ENCODE peak calls at places on chromosomes 13 and 19, in six cellular contexts. P, X, M, L, G and Q are unnamed samples. For H3K9me3, the result is how much of the 10 kb centered on the place peaks cover.

GRCh38 chr13:66689628-66690027 is 540.5 kb downstream of the PCDH9 start:
- DNase-seq in P (no peak), X (no peak), M (peak), L (no peak), G (no peak), Q (no peak)

GRCh38 chr13:24151864-24152263 is 8.7 kb upstream of the SPATA13 start:
- DNase-seq in P (no peak), X (no peak), M (no peak), L (no peak), G (no peak), Q (no peak)

GRCh38 chr13:38872693-38873092 is 117.9 kb downstream of the STOML3 start:
- DNase-seq in P (no peak), X (no peak), M (peak), L (peak), G (no peak), Q (peak)

GRCh38 chr13:21130116-21130515 is 46.2 kb downstream of the SKA3 start:
- DNase-seq in P (no peak), X (no peak), M (no peak), L (no peak), G (no peak), Q (no peak)

GRCh38 chr19:18939922-18940775 is 868 bp downstream of the HOMER3 start:
- DNase-seq in P (no peak), X (peak), M (peak), L (peak), G (no peak), Q (no peak)

GRCh38 chr19:6712231-6712630 is 8.2 kb downstream of the C3 start:
- DNase-seq in P (no peak), X (no peak), M (no peak), L (no peak), G (no peak), Q (no peak)

GRCh38 chr19:18709546-18709945 is 26.1 kb downstream of the CRTC1 start:
- DNase-seq in P (no peak), X (no peak), M (no peak), L (no peak), G (no peak), Q (no peak)

GRCh38 chr13:112113355-112113754 is 46.4 kb downstream of the SOX1 start:
- DNase-seq in P (no peak), X (no peak), M (no peak), L (no peak), G (no peak), Q (no peak)

GRCh38 chr13:23268441-23268840 is 87.7 kb downstream of the SGCG start:
- DNase-seq in P (no peak), X (no peak), M (no peak), L (no peak), G (no peak), Q (no peak)

GRCh38 chr19:9597027-9597426 is 12.7 kb upstream of the ZNF121 start:
- DNase-seq in P (no peak), X (no peak), M (peak), L (no peak), G (no peak), Q (no peak)

DNA sequence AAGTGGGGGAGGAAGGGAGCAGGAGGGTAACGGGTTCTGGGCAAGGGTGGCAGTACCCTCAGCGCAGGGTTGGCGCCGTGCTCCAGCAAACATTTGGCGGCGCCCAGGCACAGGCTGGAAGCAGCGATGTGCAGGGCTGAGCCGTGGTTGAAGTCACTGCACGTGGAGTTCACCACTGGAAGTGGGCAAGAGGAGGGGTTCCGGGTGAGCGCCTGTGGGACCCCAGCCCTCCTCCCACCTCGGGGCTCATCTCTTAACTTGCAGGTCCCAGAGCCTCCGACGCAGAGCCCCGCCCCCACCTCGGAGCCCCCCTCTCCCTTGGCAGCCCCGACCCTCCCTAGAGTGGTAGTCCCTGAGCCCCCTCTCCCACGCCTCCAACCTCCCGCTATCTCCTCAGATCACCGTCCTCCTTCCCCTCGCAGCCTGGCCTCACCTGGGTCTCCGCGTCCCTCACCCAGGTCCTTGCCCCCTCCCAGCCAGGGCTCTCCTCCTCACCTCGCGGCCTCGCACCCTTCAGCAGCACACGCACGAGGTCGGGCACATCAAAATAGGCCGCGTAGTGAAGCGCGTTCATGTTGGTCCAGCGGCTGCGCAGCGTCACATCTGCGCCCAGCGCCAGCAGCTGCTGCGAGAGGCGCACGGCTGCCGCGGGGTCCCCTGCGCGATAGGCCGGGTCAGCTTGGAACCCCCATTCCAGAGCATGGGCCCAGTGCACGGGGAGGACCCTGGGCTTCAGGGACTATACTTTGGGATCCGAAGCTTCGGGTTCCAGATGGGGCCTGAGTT is 6.4 kb downstream of the CLIP3 start:
- DNase-seq in P (no peak), X (no peak), M (no peak), L (no peak), G (no peak), Q (no peak)
- H3K9me3 ChIP-seq in P (under half), X (under half), M (under half), L (under half), G (under half), Q (under half)

GRCh38 chr19:54541712-54542111 is 31.9 kb upstream of the LILRA2 start:
- DNase-seq in P (no peak), X (no peak), M (no peak), L (no peak), G (no peak), Q (no peak)
- H3K9me3 ChIP-seq in P (under half), X (under half), M (under half), L (under half), G (under half), Q (under half)

GRCh38 chr19:51889934-51890333 is 2.2 kb upstream of the ZNF577 start:
- DNase-seq in P (no peak), X (no peak), M (no peak), L (no peak), G (no peak), Q (no peak)

GRCh38 chr19:51891193-51891747 is 3.5 kb upstream of the ZNF577 start:
- DNase-seq in P (no peak), X (no peak), M (no peak), L (no peak), G (no peak), Q (no peak)

GRCh38 chr19:51884713-51885112 is 3.0 kb downstream of the ZNF577 start:
- DNase-seq in P (no peak), X (no peak), M (no peak), L (no peak), G (no peak), Q (no peak)

GRCh38 chr19:51882518-51882917 is 5.2 kb downstream of the ZNF577 start:
- DNase-seq in P (no peak), X (no peak), M (no peak), L (no peak), G (no peak), Q (no peak)

GRCh38 chr19:51887522-51888498 is at the start of gene ZNF577:
- DNase-seq in P (peak), X (peak), M (peak), L (peak), G (peak), Q (peak)
- H3K9me3 ChIP-seq in P (half or more), X (half or more), M (under half), L (half or more), G (under half), Q (half or more)

GRCh38 chr19:52369463-52370340 is at the start of gene ZNF880:
- DNase-seq in P (peak), X (peak), M (peak), L (peak), G (peak), Q (peak)
- H3K9me3 ChIP-seq in P (under half), X (half or more), M (under half), L (half or more), G (under half), Q (half or more)

GRCh38 chr13:69423844-69424243 is 683.8 kb upstream of the ATXN8OS start:
- DNase-seq in P (no peak), X (no peak), M (no peak), L (peak), G (no peak), Q (no peak)
- H3K9me3 ChIP-seq in P (under half), X (under half), M (under half), L (under half), G (under half), Q (under half)